ENCODE peak calls at places on chromosome 6, in five cellular contexts. X is foreskin fibroblast, C is omental fat pad, J is skeletal muscle cell, T is NCI-H1105 treated with DMSO at 0.1 percent for 48 hours. I is an unnamed sample.

GRCh38 chr6:158663465-158664167 is 13.8 kb downstream of the SYTL3 start:
- DNase-seq in T (peak), C (no peak), J (no peak), X (no peak), I (no peak)

GRCh38 chr6:34067814-34068213 is 78.1 kb downstream of the GRM4 start:
- DNase-seq in J (no peak), C (no peak), X (peak), T (no peak), I (no peak)

GRCh38 chr6:170023620-170024521 is 267.0 kb downstream of the DLL1 start:
- DNase-seq in C (no peak), X (no peak), J (no peak), T (no peak), I (no peak)

GRCh38 chr6:140082867-140083297 is 708.4 kb upstream of the CITED2 start:
- DNase-seq in C (no peak), J (peak), T (no peak), X (peak), I (no peak)

GRCh38 chr6:138188278-138188923 is 26.7 kb downstream of the ARFGEF3 start:
- DNase-seq in C (no peak), J (no peak), T (peak), X (no peak), I (no peak)

GRCh38 chr6:147782302-147782701 is 273.8 kb downstream of the SAMD5 start:
- DNase-seq in X (peak), T (no peak), C (no peak), J (no peak), I (no peak)

GRCh38 chr6:157143171-157143884 is 180.0 kb downstream of the TMEM242 start:
- DNase-seq in C (no peak), J (peak), T (no peak), X (peak), I (no peak)

GRCh38 chr6:133042550-133043120 is 198.5 kb upstream of the EYA4 start:
- DNase-seq in X (no peak), T (no peak), C (no peak), J (no peak), I (no peak)

GRCh38 chr6:140040391-140040790 is 665.9 kb upstream of the CITED2 start:
- DNase-seq in T (no peak), C (no peak), X (peak), J (no peak), I (no peak)

GRCh38 chr6:165847407-165848098 is 184.5 kb upstream of the PDE10A start:
- DNase-seq in T (peak), C (no peak), J (no peak), X (no peak), I (no peak)

GRCh38 chr6:22643780-22644179 is 74.4 kb downstream of the HDGFL1 start:
- DNase-seq in C (no peak), J (no peak), X (no peak), T (no peak), I (no peak)

GRCh38 chr6:139872635-139873034 is 498.2 kb upstream of the CITED2 start:
- DNase-seq in X (no peak), T (no peak), J (no peak), C (no peak), I (no peak)

GRCh38 chr6:5541751-5542432 is 280.6 kb downstream of the FARS2 start:
- DNase-seq in T (no peak), C (no peak), J (no peak), X (peak), I (no peak)

GRCh38 chr6:89351632-89352328 is 742 bp downstream of the UBE2J1 start:
- DNase-seq in J (no peak), X (peak), C (no peak), T (peak), I (no peak)

GRCh38 chr6:129567374-129567773 is 142.6 kb downstream of the ARHGAP18 start:
- DNase-seq in C (no peak), T (peak), J (no peak), X (no peak), I (peak)

GRCh38 chr6:112195166-112195565 is 59.2 kb downstream of the LAMA4 start:
- DNase-seq in J (no peak), C (no peak), X (no peak), T (no peak), I (no peak)